ENCODE peak calls at places on chromosome 14, in seven cellular contexts. A is neural progenitor cell, R is DND-41, V is uterus, Z is body of pancreas, C is K562, F is ovary. N is an unnamed sample. For H3K27me3, the result is how much of the 10 kb centered on the place peaks cover.

GRCh38 chr14:106738075-106738474 is 1211.7 kb downstream of the TMEM121 start:
- DNase-seq in C (no peak), A (no peak), V (no peak), R (no peak), F (no peak), Z (no peak), N (no peak)

GRCh38 chr14:98200621-98201020 is 1071.4 kb downstream of the BCL11B start:
- DNase-seq in Z (no peak), C (no peak), F (no peak), V (no peak), A (no peak), R (no peak), N (no peak)

GRCh38 chr14:29140059-29140458 is 373.5 kb downstream of the FOXG1 start:
- DNase-seq in A (no peak), Z (no peak), R (no peak), V (no peak), F (no peak), C (no peak), N (no peak)

GRCh38 chr14:29282169-29282568 is 515.6 kb downstream of the FOXG1 start:
- DNase-seq in R (no peak), Z (no peak), C (no peak), A (no peak), V (no peak), F (no peak), N (no peak)

GRCh38 chr14:90785474-90785873 is 30.8 kb downstream of the TTC7B start:
- DNase-seq in R (no peak), F (peak), Z (peak), V (peak), C (no peak), A (no peak), N (no peak)

GRCh38 chr14:40847496-40847895 is 759.2 kb upstream of the LRFN5 start:
- DNase-seq in A (no peak), Z (no peak), C (no peak), V (no peak), R (no peak), F (no peak), N (no peak)

GRCh38 chr14:20499108-20499507 is 6.2 kb upstream of the RNASE10 start:
- DNase-seq in C (no peak), V (no peak), A (no peak), Z (no peak), F (no peak), R (no peak), N (no peak)

GRCh38 chr14:78074546-78074945 is 95.6 kb upstream of the NRXN3 start:
- DNase-seq in R (no peak), A (no peak), F (no peak), V (no peak), Z (no peak), C (no peak), N (no peak)

GRCh38 chr14:27739657-27740156 is 1026.9 kb upstream of the FOXG1 start:
- DNase-seq in R (no peak), Z (no peak), F (no peak), C (no peak), A (no peak), V (no peak), N (no peak)

GRCh38 chr14:54976316-54976715 is 50.6 kb downstream of the WDHD1 start:
- DNase-seq in A (no peak), V (no peak), R (no peak), C (no peak), Z (no peak), F (no peak), N (no peak)

GRCh38 chr14:63383776-63384367 is 65.1 kb upstream of the GPHB5 start:
- DNase-seq in Z (no peak), A (no peak), F (no peak), C (no peak), R (peak), V (no peak), N (peak)

GRCh38 chr14:86824167-86824566 is 1168.8 kb downstream of the GALC start:
- DNase-seq in Z (no peak), C (no peak), V (no peak), F (no peak), A (no peak), R (no peak), N (no peak)

GRCh38 chr14:100419856-100420255 is 96.7 kb downstream of the SLC25A47 start:
- DNase-seq in Z (no peak), V (no peak), F (no peak), R (no peak), A (peak), C (peak), N (no peak)
- TF ChIP-seq CTCF in Z (no peak), V (no peak), F (no peak), R (no peak), A (peak), C (peak), N (no peak)

DNA sequence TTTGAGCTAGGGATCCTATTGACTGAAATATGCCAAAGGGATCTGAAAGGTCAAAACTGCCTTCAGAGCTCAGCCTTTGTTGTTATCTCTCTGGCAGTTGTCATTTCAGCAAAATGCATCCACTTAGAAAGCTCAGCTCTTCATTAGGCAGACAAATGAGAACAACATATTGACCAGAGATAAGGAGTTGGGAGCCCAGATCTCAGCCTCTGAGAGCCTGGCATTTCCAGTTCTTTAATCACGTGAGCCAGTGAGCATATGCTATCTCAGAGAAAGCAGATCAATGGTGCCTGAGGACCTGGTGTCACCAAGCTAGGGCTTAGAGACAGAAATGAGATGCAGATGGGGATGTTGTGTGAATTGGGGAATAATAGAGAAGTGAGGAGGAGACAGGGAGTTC is 101.1 kb downstream of the DAD1 start:
- DNase-seq in C (no peak), V (no peak), A (no peak), R (no peak), Z (no peak), F (no peak), N (no peak)
- H3K27me3 ChIP-seq in C (under half), V (under half), A (under half), R (under half), Z (under half), F (under half), N (under half)

GRCh38 chr14:69713976-69714716 is 52.8 kb upstream of the SRSF5 start:
- DNase-seq in A (peak), V (no peak), F (no peak), R (no peak), C (no peak), Z (no peak), N (no peak)
- H3K4me3 ChIP-seq in A (no peak), V (no peak), F (no peak), R (no peak), C (no peak), Z (no peak), N (no peak)

GRCh38 chr14:30330452-30330851 is 228.5 kb upstream of the G2E3 start:
- DNase-seq in C (peak), Z (no peak), F (no peak), R (no peak), V (no peak), A (no peak), N (no peak)
- TF ChIP-seq CTCF in C (peak), Z (no peak), F (no peak), R (peak), V (no peak), A (peak), N (peak)

GRCh38 chr14:92340071-92340470 is 17.1 kb downstream of the SLC24A4 start:
- DNase-seq in R (no peak), F (no peak), A (no peak), Z (no peak), C (no peak), V (no peak), N (no peak)

GRCh38 chr14:92341791-92342190 is 18.8 kb downstream of the SLC24A4 start:
- DNase-seq in Z (no peak), C (no peak), A (no peak), R (no peak), V (no peak), F (no peak), N (no peak)

GRCh38 chr14:92336363-92336762 is 13.4 kb downstream of the SLC24A4 start:
- DNase-seq in C (no peak), Z (no peak), V (no peak), F (no peak), A (no peak), R (no peak), N (no peak)

GRCh38 chr14:92340938-92341337 is 18.0 kb downstream of the SLC24A4 start:
- DNase-seq in C (no peak), Z (no peak), F (no peak), R (no peak), V (no peak), A (no peak), N (no peak)

GRCh38 chr14:92339426-92339825 is 16.5 kb downstream of the SLC24A4 start:
- DNase-seq in Z (no peak), A (no peak), F (no peak), V (no peak), R (no peak), C (no peak), N (no peak)
- H3K27me3 ChIP-seq in Z (under half), A (under half), F (under half), V (under half), R (under half), C (half or more), N (under half)

GRCh38 chr14:50874842-50875241 is 3.0 kb downstream of the ABHD12B start:
- DNase-seq in A (no peak), F (no peak), Z (no peak), V (no peak), C (no peak), R (no peak), N (no peak)
- H3K4me3 ChIP-seq in A (no peak), F (no peak), Z (no peak), V (no peak), C (no peak), R (no peak), N (no peak)

N was measured in GM06990.